ENCODE peak calls at places on chromosomes 11 and 22, in five cellular contexts. One of them, this sample, is unnamed.

GRCh38 chr11:117457031-117457785 is 129.6 kb downstream of the CEP164 start:
- DNase-seq in CD4-positive, alpha-beta T cell: no peak
- DNase-seq in NCI-H774: peak
- DNase-seq in 8988T: no peak
- DNase-seq in stimulated activated CD4-positive, alpha-beta T cell treated with anti-CD3 and anti-CD28 coated beads, Interleukin-15, amount 100 ng/mL, for 1 hour: no peak
- DNase-seq in this sample: no peak

GRCh38 chr11:115503083-115503885 is 931 bp downstream of the CADM1 start:
- DNase-seq in NCI-H774: peak
- DNase-seq in 8988T: peak
- DNase-seq in CD4-positive, alpha-beta T cell: no peak
- DNase-seq in stimulated activated CD4-positive, alpha-beta T cell treated with anti-CD3 and anti-CD28 coated beads, Interleukin-15, amount 100 ng/mL, for 1 hour: no peak
- DNase-seq in this sample: no peak

GRCh38 chr22:20258584-20259335 is 9.4 kb downstream of the RTN4R start:
- DNase-seq in 8988T: no peak
- DNase-seq in CD4-positive, alpha-beta T cell: no peak
- DNase-seq in NCI-H774: no peak
- DNase-seq in stimulated activated CD4-positive, alpha-beta T cell treated with anti-CD3 and anti-CD28 coated beads, Interleukin-15, amount 100 ng/mL, for 1 hour: no peak
- DNase-seq in this sample: no peak

GRCh38 chr11:61776561-61777075 is 15.8 kb downstream of the TMEM258 start:
- DNase-seq in NCI-H774: no peak
- DNase-seq in stimulated activated CD4-positive, alpha-beta T cell treated with anti-CD3 and anti-CD28 coated beads, Interleukin-15, amount 100 ng/mL, for 1 hour: peak
- DNase-seq in 8988T: peak
- DNase-seq in CD4-positive, alpha-beta T cell: peak
- DNase-seq in this sample: peak

GRCh38 chr11:18706330-18707243 is 8.0 kb downstream of the TMEM86A start:
- DNase-seq in CD4-positive, alpha-beta T cell: peak
- DNase-seq in 8988T: no peak
- DNase-seq in stimulated activated CD4-positive, alpha-beta T cell treated with anti-CD3 and anti-CD28 coated beads, Interleukin-15, amount 100 ng/mL, for 1 hour: no peak
- DNase-seq in NCI-H774: peak
- DNase-seq in this sample: no peak

GRCh38 chr11:133964946-133965632 is 8.3 kb upstream of the IGSF9B start:
- DNase-seq in NCI-H774: no peak
- DNase-seq in 8988T: no peak
- DNase-seq in CD4-positive, alpha-beta T cell: no peak
- DNase-seq in stimulated activated CD4-positive, alpha-beta T cell treated with anti-CD3 and anti-CD28 coated beads, Interleukin-15, amount 100 ng/mL, for 1 hour: no peak
- DNase-seq in this sample: no peak

GRCh38 chr11:113690619-113691569 is 15.2 kb downstream of the TMPRSS5 start:
- DNase-seq in NCI-H774: no peak
- DNase-seq in CD4-positive, alpha-beta T cell: no peak
- DNase-seq in 8988T: peak
- DNase-seq in stimulated activated CD4-positive, alpha-beta T cell treated with anti-CD3 and anti-CD28 coated beads, Interleukin-15, amount 100 ng/mL, for 1 hour: no peak
- DNase-seq in this sample: no peak

GRCh38 chr11:72787262-72788104 is 6.4 kb downstream of the STARD10 start:
- DNase-seq in 8988T: peak
- DNase-seq in NCI-H774: peak
- DNase-seq in CD4-positive, alpha-beta T cell: no peak
- DNase-seq in stimulated activated CD4-positive, alpha-beta T cell treated with anti-CD3 and anti-CD28 coated beads, Interleukin-15, amount 100 ng/mL, for 1 hour: no peak
- DNase-seq in this sample: peak

GRCh38 chr11:117186431-117186761 is 7.9 kb downstream of the SIDT2 start:
- DNase-seq in stimulated activated CD4-positive, alpha-beta T cell treated with anti-CD3 and anti-CD28 coated beads, Interleukin-15, amount 100 ng/mL, for 1 hour: no peak
- DNase-seq in 8988T: no peak
- DNase-seq in CD4-positive, alpha-beta T cell: no peak
- DNase-seq in NCI-H774: no peak
- DNase-seq in this sample: no peak

This sample was measured in activated B cell treated with CpG ODN at 0.5 μM for 24 hours.